ENCODE peak calls at places on chromosomes 5 and 9, in four cellular contexts. F, I, Q and L are unnamed samples.
A peak's percentile ranks its signal among the peaks of the same experiment; 100 is the strongest.

GRCh38 chr5:39876146-39876545 is 451.4 kb upstream of the DAB2 start:
- DNase-seq in Q (no peak), F (no peak), I (no peak), L (no peak)

GRCh38 chr5:172913117-172913850 is 45.9 kb upstream of the RPL26L1 start:
- DNase-seq in Q (no peak), I (no peak), F (no peak), L (no peak)

GRCh38 chr9:20760246-20760901 is 76.3 kb downstream of the FOCAD start:
- DNase-seq in F (no peak), I (no peak), Q (no peak), L (no peak)

GRCh38 chr9:100222674-100223073 is 123.6 kb downstream of the INVS start:
- DNase-seq in F (no peak), Q (no peak), I (no peak), L (no peak)

GRCh38 chr5:148768801-148769415 is 57.5 kb upstream of the ADRB2 start:
- DNase-seq in Q (no peak), F (peak; percentile 42), I (no peak), L (no peak)

GRCh38 chr9:134538856-134539562 is 102.6 kb upstream of the COL5A1 start:
- DNase-seq in Q (no peak), F (no peak), I (no peak), L (no peak)

GRCh38 chr5:174829511-174829864 is 105.1 kb downstream of the MSX2 start:
- DNase-seq in I (no peak), Q (no peak), F (no peak), L (no peak)

GRCh38 chr9:34431661-34432060 is 26.7 kb downstream of the FAM219A start:
- DNase-seq in F (no peak), Q (no peak), I (no peak), L (no peak)

GRCh38 chr5:40356248-40356647 is 323.5 kb upstream of the PTGER4 start:
- DNase-seq in Q (no peak), I (no peak), F (peak; percentile 73), L (no peak)

GRCh38 chr5:188488-189481 is 2.5 kb upstream of the LRRC14B start:
- DNase-seq in F (peak; percentile 77), Q (peak; percentile 28), I (peak; percentile 96), L (peak; percentile 99)

GRCh38 chr5:546376-546908 is 22.2 kb upstream of the SLC9A3 start:
- DNase-seq in Q (no peak), I (no peak), F (no peak), L (no peak)

GRCh38 chr9:68457803-68458202 is 82.9 kb downstream of the TMEM252 start:
- DNase-seq in F (no peak), Q (no peak), I (no peak), L (no peak)

GRCh38 chr9:126588491-126589168 is 25.1 kb upstream of the LMX1B start:
- DNase-seq in F (no peak), Q (no peak), I (no peak), L (no peak)

GRCh38 chr5:137751869-137752491 is 2.2 kb downstream of the HNRNPA0 start:
- DNase-seq in I (peak; percentile 21), Q (no peak), F (peak; percentile 26), L (no peak)

GRCh38 chr9:114588671-114589526 is 1.3 kb downstream of the ATP6V1G1 start:
- DNase-seq in F (no peak), I (peak; percentile 19), Q (no peak), L (no peak)

GRCh38 chr5:1751864-1752822 is 47.5 kb downstream of the MRPL36 start:
- DNase-seq in Q (no peak), F (no peak), I (no peak), L (no peak)

GRCh38 chr9:84778537-84778936 is 109.0 kb downstream of the NTRK2 start:
- DNase-seq in I (no peak), Q (no peak), F (no peak), L (no peak)

GRCh38 chr5:129858126-129858675 is 46.1 kb upstream of the CHSY3 start:
- DNase-seq in Q (no peak), I (no peak), F (no peak), L (no peak)

GRCh38 chr9:127755558-127756060 is 20.5 kb upstream of the TOR2A start:
- DNase-seq in I (no peak), F (no peak), Q (no peak), L (no peak)

GRCh38 chr5:125326114-125326513 is 579.7 kb upstream of the ZNF608 start:
- DNase-seq in Q (no peak), I (no peak), F (no peak), L (no peak)

GRCh38 chr9:121538221-121538620 is 38.6 kb upstream of the GGTA1 start:
- DNase-seq in F (no peak), I (no peak), Q (no peak), L (no peak)

GRCh38 chr9:136520053-136520540 is 25.8 kb downstream of the NOTCH1 start:
- DNase-seq in F (no peak), Q (no peak), I (no peak), L (no peak)

DNA sequence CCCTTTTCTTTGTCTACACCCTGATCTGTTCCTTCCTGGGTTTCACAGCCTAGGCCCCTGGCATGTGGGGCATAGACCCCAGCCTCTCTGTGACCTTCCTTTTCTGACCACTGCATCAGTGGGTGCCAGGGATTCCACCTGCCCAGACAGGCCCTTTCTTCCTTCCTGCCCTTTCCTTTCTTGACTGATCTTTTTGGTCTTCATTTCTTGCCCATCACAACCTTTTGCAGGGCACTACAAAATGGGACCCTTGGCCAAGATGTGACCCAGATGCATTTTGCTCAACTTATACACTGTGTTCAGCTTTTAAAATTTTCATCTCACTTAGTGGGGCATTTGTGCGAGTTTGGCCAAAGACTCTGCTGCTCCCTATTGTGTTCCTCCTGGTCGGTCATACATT is 73.2 kb upstream of the TNFAIP8 start:
- DNase-seq in I (no peak), F (no peak), Q (no peak), L (no peak)
- TF ChIP-seq SPI1 in I (no peak), F (no peak), Q (no peak), L (no peak)

GRCh38 chr9:13705913-13706312 is 426.4 kb upstream of the MPDZ start:
- DNase-seq in F (no peak), I (no peak), Q (no peak), L (no peak)
- TF ChIP-seq SPI1 in F (no peak), I (no peak), Q (no peak), L (no peak)

DNA sequence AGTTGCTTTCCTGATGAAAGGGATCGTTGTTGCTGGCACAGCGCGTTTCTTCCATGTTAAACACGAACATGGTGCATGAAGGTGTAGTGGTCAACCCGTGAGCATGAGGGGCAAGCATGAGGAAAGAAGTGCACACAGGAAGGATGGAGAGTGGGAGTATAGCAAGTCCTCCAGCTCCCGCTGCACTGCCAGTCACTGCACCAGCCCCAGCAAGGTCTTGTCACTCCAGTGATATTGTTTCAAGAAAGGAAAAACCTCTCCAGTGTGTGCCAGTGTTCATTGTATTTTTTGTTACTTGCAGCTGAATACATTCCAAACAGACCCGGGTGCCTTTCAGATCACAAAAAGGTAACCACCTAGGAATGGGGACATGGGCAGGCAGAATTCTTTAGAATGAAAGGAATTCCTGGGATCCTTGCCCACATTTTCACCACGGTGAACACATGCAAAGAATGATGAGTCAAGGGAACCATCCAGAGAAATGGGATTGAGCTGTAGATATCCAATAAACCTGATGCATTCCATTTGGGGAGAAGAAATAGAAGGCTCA is 186.3 kb downstream of the AOPEP start:
- DNase-seq in F (no peak), I (no peak), Q (no peak), L (no peak)
- TF ChIP-seq SPI1 in F (no peak), I (no peak), Q (no peak), L (no peak)

GRCh38 chr5:56667692-56668091 is 147.7 kb upstream of the MAP3K1 start:
- DNase-seq in I (no peak), F (no peak), Q (no peak), L (no peak)

GRCh38 chr5:56671571-56671970 is 143.8 kb upstream of the MAP3K1 start:
- DNase-seq in I (no peak), Q (no peak), F (peak; percentile 38), L (no peak)

GRCh38 chr5:56668996-56669395 is 146.4 kb upstream of the MAP3K1 start:
- DNase-seq in Q (no peak), F (no peak), I (no peak), L (no peak)

GRCh38 chr5:56670916-56671315 is 144.4 kb upstream of the MAP3K1 start:
- DNase-seq in I (no peak), F (no peak), Q (no peak), L (no peak)

DNA sequence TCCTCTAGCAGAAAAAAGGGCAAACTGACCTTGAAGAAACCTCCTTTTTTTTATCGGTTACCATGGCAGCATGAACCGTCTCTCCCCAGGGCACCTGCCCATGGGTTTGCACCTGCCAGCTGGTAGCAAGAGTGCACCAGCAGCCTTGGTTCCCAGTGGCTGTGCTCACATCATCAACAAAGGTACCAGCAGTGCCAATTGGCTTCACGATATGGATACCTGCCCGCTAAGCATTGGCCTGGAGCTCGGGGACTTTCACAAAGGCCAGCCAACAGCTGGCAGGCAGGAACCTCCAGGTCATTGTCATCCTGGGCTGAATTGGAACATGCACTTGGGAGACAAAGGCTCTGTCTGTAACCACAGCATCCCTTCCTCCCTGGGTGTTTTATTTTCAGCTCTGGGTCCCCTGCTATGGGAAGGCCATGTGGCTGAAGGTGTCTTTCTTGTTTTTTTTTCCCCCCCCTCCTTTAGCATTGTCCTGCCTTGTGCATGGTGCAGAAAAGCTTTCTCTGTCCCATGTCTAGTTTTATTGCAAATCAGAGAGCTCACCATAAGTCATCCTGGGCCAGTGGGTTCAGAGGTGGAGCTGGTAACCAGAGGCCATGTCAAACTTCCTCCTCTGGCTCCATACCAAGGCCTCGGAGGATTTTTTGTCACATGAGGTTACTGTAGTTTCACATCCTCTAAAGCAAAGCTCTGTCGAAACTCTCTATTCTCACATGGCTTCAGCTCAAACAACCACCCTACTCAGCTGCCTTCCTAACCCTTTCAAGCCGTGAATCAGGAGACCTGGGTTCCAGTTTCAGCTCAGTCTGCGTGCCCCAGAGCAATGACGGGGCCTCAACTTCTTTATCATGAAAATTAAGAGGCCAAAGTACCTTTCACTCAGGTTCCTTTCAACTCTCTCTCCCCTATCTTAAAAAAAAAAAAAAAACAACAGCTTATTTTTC is 145.5 kb upstream of the MAP3K1 start:
- DNase-seq in I (no peak), F (peak; percentile 78), Q (peak; percentile 98), L (peak; percentile 51)
- TF ChIP-seq SPI1 in I (no peak), F (peak; percentile 8), Q (peak; percentile 100), L (peak; percentile 99)